ENCODE peak calls at places on chromosomes 12 and 14, in seven cellular contexts. S, D, W, O, G, A and M are unnamed samples.

GRCh38 chr12:69919565-69919964 is 94.5 kb downstream of the MYRFL start:
- DNase-seq in S (no peak), A (no peak), O (no peak), W (no peak), G (no peak), D (no peak), M (no peak)

GRCh38 chr12:89344862-89345202 is 7.5 kb downstream of the DUSP6 start:
- DNase-seq in A (no peak), D (no peak), G (no peak), O (peak; percentile 43), W (no peak), S (no peak), M (no peak)

GRCh38 chr12:4201333-4202105 is 72.0 kb upstream of the CCND2 start:
- DNase-seq in O (no peak), S (no peak), W (no peak), D (no peak), G (no peak), A (no peak), M (no peak)

GRCh38 chr14:82710257-82710841 is 1176.7 kb upstream of the SEL1L start:
- DNase-seq in O (peak; percentile 26), D (peak; percentile 13), A (peak; percentile 8), S (peak; percentile 25), G (peak; percentile 3), W (peak; percentile 61), M (peak; percentile 86)

GRCh38 chr14:88792572-88793258 is at the start of gene EML5:
- DNase-seq in O (peak; percentile 45), A (no peak), D (peak; percentile 54), W (peak; percentile 73), G (peak; percentile 37), S (peak; percentile 75), M (peak; percentile 89)

GRCh38 chr12:2248901-2249381 is 196.2 kb downstream of the CACNA1C start:
- DNase-seq in G (no peak), O (no peak), W (peak; percentile 80), D (no peak), A (peak; percentile 93), S (no peak), M (no peak)

GRCh38 chr12:54997914-54998507 is 13.4 kb upstream of the TESPA1 start:
- DNase-seq in W (no peak), D (no peak), O (no peak), A (no peak), G (no peak), S (no peak), M (no peak)

GRCh38 chr12:56810918-56811317 is 47.8 kb downstream of the HSD17B6 start:
- DNase-seq in O (no peak), A (no peak), D (no peak), S (no peak), G (no peak), W (no peak), M (no peak)

GRCh38 chr12:131137009-131137835 is 183.5 kb downstream of the ADGRD1 start:
- DNase-seq in W (no peak), O (no peak), G (no peak), A (no peak), S (no peak), D (no peak), M (no peak)

GRCh38 chr12:116598341-116599284 is 39.4 kb downstream of the MAP1LC3B2 start:
- DNase-seq in O (no peak), G (no peak), D (no peak), A (no peak), W (no peak), S (peak; percentile 68), M (no peak)

GRCh38 chr12:1628671-1629337 is at the start of gene WNT5B:
- DNase-seq in O (no peak), G (no peak), W (no peak), S (no peak), D (no peak), A (no peak), M (no peak)

GRCh38 chr12:19423531-19423930 is 15.8 kb upstream of the AEBP2 start:
- DNase-seq in D (no peak), S (no peak), O (no peak), A (no peak), W (no peak), G (no peak), M (no peak)

GRCh38 chr12:19757317-19757877 is 318.1 kb downstream of the AEBP2 start:
- DNase-seq in A (peak; percentile 5), S (no peak), W (peak; percentile 64), D (no peak), O (no peak), G (peak; percentile 19), M (no peak)

GRCh38 chr12:29737616-29738015 is 46.1 kb downstream of the TMTC1 start:
- DNase-seq in A (no peak), S (no peak), O (no peak), D (no peak), G (no peak), W (no peak), M (no peak)

GRCh38 chr12:29738416-29738815 is 45.3 kb downstream of the TMTC1 start:
- DNase-seq in O (no peak), W (no peak), D (no peak), S (no peak), A (no peak), G (no peak), M (no peak)

GRCh38 chr14:72893636-72894322 is at the start of gene DPF3:
- DNase-seq in A (peak; percentile 75), S (peak; percentile 96), D (peak; percentile 97), G (peak; percentile 91), W (peak; percentile 96), O (peak; percentile 89), M (peak; percentile 96)

GRCh38 chr12:79737875-79738718 is 47.3 kb upstream of the PAWR start:
- DNase-seq in W (peak; percentile 70), S (peak; percentile 45), O (peak; percentile 68), A (peak; percentile 16), G (peak; percentile 54), D (peak; percentile 52), M (no peak)

DNA sequence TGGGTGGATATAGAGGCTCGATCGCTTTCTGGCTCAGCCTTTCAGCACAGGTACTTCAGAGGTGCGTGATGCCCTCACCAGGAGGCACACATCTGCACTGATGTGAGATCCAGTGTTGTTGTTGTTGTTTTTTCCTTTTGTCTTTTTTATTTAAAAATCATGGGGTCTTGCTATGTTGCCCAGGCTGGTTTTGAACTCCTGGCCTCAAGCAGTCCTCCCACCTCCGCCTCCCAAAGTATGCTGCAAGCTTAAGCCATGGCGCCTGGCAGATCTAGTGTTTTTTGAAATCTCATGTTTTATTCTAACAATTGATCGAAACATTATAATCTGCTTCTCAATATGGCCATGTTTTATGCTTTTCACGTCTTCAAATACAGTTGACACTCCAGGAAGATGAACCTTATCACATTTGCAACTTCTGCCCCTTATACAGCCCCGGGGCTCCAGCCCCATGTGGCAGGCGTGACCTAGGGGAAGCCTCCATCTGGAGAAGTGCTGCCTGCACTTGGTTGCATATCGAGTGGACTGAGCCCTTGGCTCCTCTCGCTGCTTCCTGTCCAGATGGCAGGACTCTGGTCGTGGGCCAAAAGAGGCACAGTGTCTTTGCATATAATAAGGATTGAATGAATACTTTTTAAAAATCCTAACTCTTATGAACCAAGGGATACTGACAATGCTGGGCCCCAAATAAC is 71.7 kb downstream of the TRAF3 start:
- DNase-seq in A (no peak), S (peak; percentile 15), W (no peak), O (no peak), D (no peak), G (no peak), M (no peak)
- TF ChIP-seq CEBPB in A (no peak), S (no peak), W (no peak), O (no peak), D (no peak), G (no peak), M (no peak)

GRCh38 chr12:7927470-7927869 is 8.5 kb downstream of the SLC2A3 start:
- DNase-seq in S (no peak), O (no peak), D (no peak), G (no peak), A (no peak), W (no peak), M (no peak)
- TF ChIP-seq CEBPB in S (no peak), O (no peak), D (no peak), G (no peak), A (no peak), W (no peak), M (no peak)

DNA sequence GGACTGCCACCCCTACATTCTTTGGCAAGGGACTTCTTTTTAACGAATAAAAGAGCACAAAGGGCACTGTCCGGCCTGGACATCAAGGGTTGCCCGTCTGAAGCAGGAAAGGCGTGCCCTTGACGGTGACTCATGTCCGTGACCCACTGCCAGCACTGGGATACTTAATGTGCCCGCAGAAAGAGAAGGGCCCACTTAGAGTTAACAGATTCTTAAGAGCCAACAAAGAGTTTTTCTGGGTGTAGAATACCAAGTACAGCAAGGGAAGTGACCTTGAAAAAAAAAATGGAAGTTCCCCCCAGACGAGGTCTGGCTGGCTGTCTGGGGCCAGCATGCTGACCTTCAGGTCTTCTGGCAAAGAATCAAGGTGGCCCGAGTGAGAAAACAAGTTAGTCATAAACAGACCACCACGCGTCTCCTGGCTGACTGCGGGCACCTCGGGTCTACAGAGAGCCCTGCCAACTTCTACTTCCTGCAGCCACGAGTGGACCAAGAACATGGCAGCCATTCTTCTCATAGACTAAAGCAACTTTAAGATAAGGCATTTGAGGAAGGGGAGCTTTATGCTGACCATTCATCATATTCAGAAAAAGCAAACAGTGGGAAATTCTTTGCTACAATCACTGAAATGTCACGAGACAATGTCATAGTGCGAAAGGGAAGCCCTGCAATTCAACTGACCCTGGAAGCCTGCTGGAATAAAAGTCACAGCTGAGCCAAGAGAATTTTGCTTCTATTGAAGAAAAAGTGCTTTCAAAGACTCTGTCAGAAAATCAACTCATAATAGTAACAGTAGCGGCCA is 10.4 kb upstream of the SELPLG start:
- DNase-seq in D (peak; percentile 58), A (no peak), S (no peak), G (peak; percentile 59), W (no peak), O (no peak), M (no peak)
- TF ChIP-seq CEBPB in D (no peak), A (no peak), S (no peak), G (peak; percentile 26), W (no peak), O (no peak), M (no peak)

GRCh38 chr12:43331935-43332334 is 220.1 kb downstream of the ADAMTS20 start:
- DNase-seq in S (no peak), O (no peak), G (no peak), W (no peak), A (no peak), D (no peak), M (no peak)

GRCh38 chr12:43332977-43333649 is 218.9 kb downstream of the ADAMTS20 start:
- DNase-seq in A (no peak), S (no peak), O (no peak), W (peak; percentile 83), D (no peak), G (no peak), M (no peak)

GRCh38 chr12:43336962-43337555 is 214.9 kb downstream of the ADAMTS20 start:
- DNase-seq in G (peak; percentile 29), A (no peak), O (no peak), W (peak; percentile 70), D (peak; percentile 14), S (no peak), M (no peak)

GRCh38 chr12:43337571-43338497 is 214.2 kb downstream of the ADAMTS20 start:
- DNase-seq in O (no peak), A (no peak), D (no peak), G (no peak), S (no peak), W (peak; percentile 25), M (no peak)

DNA sequence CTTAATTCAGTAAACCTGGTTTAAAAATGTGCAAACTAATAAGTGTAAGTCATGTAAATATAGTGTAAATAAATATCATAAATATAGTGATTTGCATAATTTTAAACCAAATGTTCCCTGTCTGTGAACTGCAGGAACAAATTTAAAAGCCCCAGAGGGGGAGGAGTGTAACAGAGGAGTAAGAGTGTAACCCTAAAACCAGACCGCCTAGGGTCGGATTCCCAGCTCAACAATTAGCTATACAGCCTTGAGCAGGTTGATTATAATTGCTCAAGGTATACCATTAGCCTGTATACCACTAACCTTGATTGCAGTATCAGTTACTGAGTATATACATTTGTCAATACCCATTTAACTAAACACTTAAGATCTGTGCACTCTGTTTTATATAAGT is 218.4 kb downstream of the ADAMTS20 start:
- DNase-seq in W (no peak), S (no peak), O (no peak), D (no peak), G (no peak), A (no peak), M (no peak)
- TF ChIP-seq CEBPB in W (no peak), S (no peak), O (no peak), D (no peak), G (no peak), A (no peak), M (no peak)